ENCODE peak calls at places on chromosome 18, in four cellular contexts. M is progenitor cell of endocrine pancreas; E is stimulated activated CD4-positive, alpha-beta T cell treated with anti-CD3 and anti-CD28 coated beads, Interleukin-4, amount 100 ng/mL, for 1 hour; Y is left ventricle myocardium superior. X is an unnamed sample.

GRCh38 chr18:42807852-42808251 is 307.6 kb downstream of the RIT2 start:
- DNase-seq in M (no peak), E (no peak), Y (no peak), X (peak; percentile 63)

GRCh38 chr18:24678113-24678512 is 217.7 kb downstream of the HRH4 start:
- DNase-seq in M (no peak), E (no peak), Y (no peak), X (no peak)

GRCh38 chr18:51070545-51070944 is 40.5 kb downstream of the SMAD4 start:
- DNase-seq in M (no peak), E (no peak), Y (no peak), X (no peak)

GRCh38 chr18:21053127-21053526 is 58.5 kb downstream of the ROCK1 start:
- DNase-seq in M (no peak), E (no peak), Y (no peak), X (no peak)

GRCh38 chr18:46916551-46917107 is 678 bp downstream of the PIAS2 start:
- DNase-seq in M (no peak), E (no peak), Y (no peak), X (peak; percentile 23)

GRCh38 chr18:74539289-74539688 is 5.0 kb downstream of the CNDP1 start:
- DNase-seq in M (no peak), E (no peak), Y (no peak), X (no peak)

GRCh38 chr18:4130734-4131719 is 324.1 kb downstream of the DLGAP1 start:
- DNase-seq in M (no peak), E (no peak), Y (no peak), X (no peak)

GRCh38 chr18:48816554-48816953 is 134.2 kb downstream of the SMAD7 start:
- DNase-seq in M (no peak), E (no peak), Y (no peak), X (no peak)

GRCh38 chr18:37778417-37779165 is 213.0 kb upstream of the CELF4 start:
- DNase-seq in M (peak; percentile 75), E (peak; percentile 17), Y (peak; percentile 65), X (peak; percentile 69)

GRCh38 chr18:21242141-21243040 is at the start of gene GREB1L:
- DNase-seq in M (peak; percentile 74), E (peak; percentile 7), Y (peak; percentile 84), X (peak; percentile 75)

GRCh38 chr18:8798996-8799395 is 93.6 kb downstream of the MTCL1 start:
- DNase-seq in M (no peak), E (no peak), Y (peak; percentile 50), X (no peak)

GRCh38 chr18:61992923-61993322 is 100.1 kb upstream of the RNF152 start:
- DNase-seq in M (no peak), E (no peak), Y (no peak), X (no peak)

GRCh38 chr18:74316257-74317180 is 880 bp downstream of the C18orf63 start:
- DNase-seq in M (no peak), E (no peak), Y (no peak), X (no peak)

GRCh38 chr18:12394428-12394827 is 13.3 kb upstream of the PRELID3A start:
- DNase-seq in M (no peak), E (no peak), Y (no peak), X (no peak)

GRCh38 chr18:58661423-58661822 is 9.8 kb upstream of the MALT1 start:
- DNase-seq in M (no peak), E (no peak), Y (no peak), X (no peak)

GRCh38 chr18:6401687-6402086 is 13.0 kb downstream of the L3MBTL4 start:
- DNase-seq in M (no peak), E (no peak), Y (peak; percentile 34), X (no peak)

GRCh38 chr18:10111944-10112343 is 198.1 kb downstream of the VAPA start:
- DNase-seq in M (no peak), E (no peak), Y (no peak), X (no peak)

GRCh38 chr18:79385749-79386341 is 9.9 kb upstream of the NFATC1 start:
- DNase-seq in M (no peak), E (no peak), Y (no peak), X (no peak)

GRCh38 chr18:35525795-35526475 is 28.2 kb upstream of the INO80C start:
- DNase-seq in M (no peak), E (no peak), Y (no peak), X (no peak)

GRCh38 chr18:7617738-7618422 is 50.8 kb downstream of the PTPRM start:
- DNase-seq in M (no peak), E (no peak), Y (peak; percentile 33), X (peak; percentile 29)

GRCh38 chr18:61569176-61569892 is 236.1 kb downstream of the CDH20 start:
- DNase-seq in M (no peak), E (no peak), Y (peak; percentile 67), X (no peak)

GRCh38 chr18:76162886-76163285 is 332.2 kb downstream of the ZNF516 start:
- DNase-seq in M (no peak), E (no peak), Y (no peak), X (no peak)

GRCh38 chr18:30487962-30488361 is 554.6 kb downstream of the DSC3 start:
- DNase-seq in M (no peak), E (no peak), Y (no peak), X (no peak)

X was measured in neuronal stem cell.